ENCODE peak calls at places on chromosome 12, in four cellular contexts. P, Z, D and V are unnamed samples.

GRCh38 chr12:4006743-4007142 is 133.5 kb upstream of the PARP11 start:
- DNase-seq in P (no peak), D (no peak), Z (no peak), V (no peak)

GRCh38 chr12:89461190-89461589 is 63.4 kb downstream of the GALNT4 start:
- DNase-seq in P (no peak), D (no peak), Z (peak), V (no peak)

GRCh38 chr12:122137681-122138080 is 36.3 kb downstream of the IL31 start:
- DNase-seq in Z (no peak), P (no peak), D (no peak), V (no peak)

GRCh38 chr12:4763549-4763948 is 43.3 kb downstream of the GALNT8 start:
- DNase-seq in Z (no peak), D (no peak), P (peak), V (no peak)

GRCh38 chr12:85155791-85156190 is 119.6 kb downstream of the LRRIQ1 start:
- DNase-seq in Z (peak), P (peak), D (no peak), V (no peak)

GRCh38 chr12:71904629-71905028 is 34.0 kb upstream of the TPH2 start:
- DNase-seq in P (no peak), Z (peak), D (no peak), V (no peak)

GRCh38 chr12:22626429-22626828 is 1.5 kb downstream of the ETNK1 start:
- DNase-seq in Z (peak), D (no peak), P (peak), V (no peak)

GRCh38 chr12:3490848-3491382 is at the start of gene PRMT8:
- DNase-seq in P (peak), Z (no peak), D (no peak), V (no peak)

GRCh38 chr12:81758421-81759214 is 532 bp downstream of the PPFIA2 start:
- DNase-seq in P (peak), D (no peak), Z (peak), V (peak)

GRCh38 chr12:50276912-50277671 is 6.2 kb downstream of the LIMA1 start:
- DNase-seq in P (no peak), Z (no peak), D (no peak), V (no peak)

GRCh38 chr12:92432724-92433281 is 270.0 kb upstream of the PLEKHG7 start:
- DNase-seq in P (no peak), D (no peak), Z (no peak), V (no peak)

GRCh38 chr12:19546611-19547162 is 107.4 kb downstream of the AEBP2 start:
- DNase-seq in D (no peak), Z (peak), P (no peak), V (no peak)